ENCODE peak calls at places on chromosomes 13 and 19, in nine cellular contexts. One of them, this sample, is unnamed.
A peak's percentile ranks its signal among the peaks of the same experiment; 100 is the strongest.

GRCh38 chr13:23160241-23161175 is 20.3 kb upstream of the SGCG start:
- DNase-seq in right lobe of liver: no peak
- DNase-seq in 8988T: no peak
- DNase-seq in NCI-H1930: peak; percentile 32
- DNase-seq in CD8-positive, alpha-beta memory T cell: no peak
- DNase-seq in RWPE1: no peak
- DNase-seq in hypothalamus: no peak
- DNase-seq in foreskin fibroblast: no peak
- DNase-seq in KBM-7: no peak
- DNase-seq in this sample: no peak

GRCh38 chr13:50893211-50893852 is 16.3 kb upstream of the RNASEH2B start:
- DNase-seq in right lobe of liver: no peak
- DNase-seq in 8988T: no peak
- DNase-seq in NCI-H1930: no peak
- DNase-seq in CD8-positive, alpha-beta memory T cell: peak; percentile 62
- DNase-seq in RWPE1: no peak
- DNase-seq in hypothalamus: no peak
- DNase-seq in foreskin fibroblast: no peak
- DNase-seq in KBM-7: peak; percentile 77
- DNase-seq in this sample: no peak

GRCh38 chr13:29162638-29163037 is 342.5 kb downstream of the MTUS2 start:
- DNase-seq in right lobe of liver: no peak
- DNase-seq in 8988T: no peak
- DNase-seq in NCI-H1930: no peak
- DNase-seq in CD8-positive, alpha-beta memory T cell: no peak
- DNase-seq in RWPE1: no peak
- DNase-seq in hypothalamus: no peak
- DNase-seq in foreskin fibroblast: peak; percentile 9
- DNase-seq in KBM-7: no peak
- DNase-seq in this sample: no peak

GRCh38 chr19:18280247-18281081 is 958 bp downstream of the JUND start:
- DNase-seq in right lobe of liver: peak; percentile 91
- DNase-seq in 8988T: peak; percentile 95
- DNase-seq in NCI-H1930: peak; percentile 62
- DNase-seq in CD8-positive, alpha-beta memory T cell: peak; percentile 88
- DNase-seq in RWPE1: peak; percentile 91
- DNase-seq in hypothalamus: peak; percentile 18
- DNase-seq in foreskin fibroblast: peak; percentile 74
- DNase-seq in KBM-7: peak; percentile 66
- DNase-seq in this sample: no peak

GRCh38 chr13:28574617-28575142 is 79.8 kb upstream of the FLT1 start:
- DNase-seq in right lobe of liver: no peak
- DNase-seq in 8988T: peak; percentile 49
- DNase-seq in NCI-H1930: no peak
- DNase-seq in CD8-positive, alpha-beta memory T cell: no peak
- DNase-seq in RWPE1: peak; percentile 90
- DNase-seq in hypothalamus: no peak
- DNase-seq in foreskin fibroblast: peak; percentile 98
- DNase-seq in KBM-7: peak; percentile 11
- DNase-seq in this sample: no peak

GRCh38 chr19:7799640-7800355 is 30.2 kb upstream of the EVI5L start:
- DNase-seq in right lobe of liver: peak; percentile 62
- DNase-seq in 8988T: no peak
- DNase-seq in NCI-H1930: peak; percentile 80
- DNase-seq in CD8-positive, alpha-beta memory T cell: peak; percentile 43
- DNase-seq in RWPE1: peak; percentile 72
- DNase-seq in hypothalamus: peak; percentile 34
- DNase-seq in foreskin fibroblast: peak; percentile 70
- DNase-seq in KBM-7: peak; percentile 77
- DNase-seq in this sample: no peak

GRCh38 chr19:54231077-54231931 is 8.5 kb upstream of the LILRB3 start:
- DNase-seq in right lobe of liver: peak; percentile 91
- DNase-seq in 8988T: no peak
- DNase-seq in NCI-H1930: peak; percentile 74
- DNase-seq in CD8-positive, alpha-beta memory T cell: peak; percentile 59
- DNase-seq in RWPE1: no peak
- DNase-seq in hypothalamus: peak; percentile 76
- DNase-seq in foreskin fibroblast: peak; percentile 60
- DNase-seq in KBM-7: peak; percentile 86
- DNase-seq in this sample: no peak

GRCh38 chr19:13404236-13404635 is 102.0 kb downstream of the CACNA1A start:
- DNase-seq in right lobe of liver: no peak
- DNase-seq in 8988T: no peak
- DNase-seq in NCI-H1930: no peak
- DNase-seq in CD8-positive, alpha-beta memory T cell: no peak
- DNase-seq in RWPE1: no peak
- DNase-seq in hypothalamus: no peak
- DNase-seq in foreskin fibroblast: no peak
- DNase-seq in KBM-7: no peak
- DNase-seq in this sample: no peak

GRCh38 chr13:62432295-62432694 is 1016.6 kb upstream of the PCDH20 start:
- DNase-seq in right lobe of liver: no peak
- DNase-seq in 8988T: no peak
- DNase-seq in NCI-H1930: no peak
- DNase-seq in CD8-positive, alpha-beta memory T cell: no peak
- DNase-seq in RWPE1: no peak
- DNase-seq in hypothalamus: no peak
- DNase-seq in foreskin fibroblast: no peak
- DNase-seq in KBM-7: no peak
- DNase-seq in this sample: no peak